ENCODE peak calls at places on chromosomes 6 and 20, in nine cellular contexts. H is activated T-cell treated with anti-CD3 and anti-CD28 coated beads, Interleukin-2, amount 50 U/mL, for 4 hours; D is stimulated activated CD4-positive, alpha-beta T cell treated with anti-CD3 and anti-CD28 coated beads, Interleukin-1b, Interleukin-23, amount 100 ng/mL, for 1 hour; Z is effector memory CD8-positive, alpha-beta T cell; I is amniotic stem cell; M is HCT116; N is BJ; E is aorta; W is psoas muscle. X is an unnamed sample.

GRCh38 chr20:37262516-37262915 is 902 bp upstream of the GHRH start:
- DNase-seq in H (no peak), D (no peak), I (no peak), Z (no peak), M (no peak), N (no peak), E (no peak), W (no peak), X (no peak)

GRCh38 chr20:49914310-49915117 is 815 bp downstream of the SPATA2 start:
- DNase-seq in E (no peak), D (no peak), W (no peak), I (no peak), Z (no peak), M (no peak), N (no peak), H (no peak), X (peak)

GRCh38 chr20:58718121-58718563 is 25.5 kb downstream of the NPEPL1 start:
- DNase-seq in Z (no peak), M (no peak), W (peak), N (no peak), E (no peak), H (no peak), I (no peak), D (no peak), X (no peak)

GRCh38 chr6:150001295-150001990 is 23.9 kb downstream of the RAET1L start:
- DNase-seq in D (no peak), N (no peak), E (no peak), Z (no peak), H (no peak), W (no peak), I (no peak), M (no peak), X (no peak)

GRCh38 chr6:148758492-148758891 is 11.7 kb downstream of the UST start:
- DNase-seq in M (no peak), W (no peak), D (no peak), I (no peak), Z (peak), H (no peak), N (no peak), E (peak), X (peak)

GRCh38 chr6:91562955-91563354 is 976.1 kb upstream of the MAP3K7 start:
- DNase-seq in I (no peak), N (peak), Z (no peak), D (no peak), H (no peak), W (no peak), E (no peak), M (no peak), X (no peak)

GRCh38 chr20:26208296-26209091 is 511.8 kb upstream of the ZNF337 start:
- DNase-seq in D (peak), W (peak), M (no peak), H (peak), Z (no peak), E (peak), I (no peak), N (no peak), X (no peak)

GRCh38 chr6:149854532-149854931 is 9.6 kb downstream of the LRP11 start:
- DNase-seq in I (no peak), Z (no peak), H (no peak), D (no peak), W (no peak), E (peak), M (no peak), N (no peak), X (no peak)

GRCh38 chr6:157314705-157315321 is 8.5 kb downstream of the TMEM242 start:
- DNase-seq in E (no peak), M (peak), N (peak), Z (peak), W (no peak), I (no peak), H (no peak), D (no peak), X (no peak)

GRCh38 chr6:30614044-30614842 is 2.8 kb downstream of the PPP1R10 start:
- DNase-seq in H (no peak), E (no peak), M (no peak), W (no peak), D (no peak), Z (no peak), I (no peak), N (no peak), X (no peak)

GRCh38 chr6:9204171-9204570 is 768.8 kb upstream of the SLC35B3 start:
- DNase-seq in E (no peak), W (no peak), M (peak), I (peak), Z (no peak), H (no peak), N (peak), D (no peak), X (no peak)

GRCh38 chr6:153096031-153096430 is 35.1 kb downstream of the RGS17 start:
- DNase-seq in E (no peak), W (no peak), M (no peak), I (no peak), H (no peak), Z (no peak), D (no peak), N (no peak), X (no peak)

GRCh38 chr20:40860487-40860902 is 168.1 kb upstream of the TOP1 start:
- DNase-seq in E (no peak), H (no peak), I (no peak), Z (no peak), W (no peak), N (peak), M (peak), D (no peak), X (no peak)

GRCh38 chr6:36371231-36371630 is 16.2 kb downstream of the ETV7 start:
- DNase-seq in E (no peak), I (no peak), W (no peak), M (no peak), H (no peak), D (no peak), Z (no peak), N (no peak), X (no peak)

GRCh38 chr6:37303891-37304503 is 46.1 kb upstream of the TMEM217 start:
- DNase-seq in N (no peak), I (peak), W (no peak), Z (no peak), E (no peak), D (no peak), H (no peak), M (peak), X (no peak)

GRCh38 chr20:41049451-41049850 is 20.8 kb downstream of the TOP1 start:
- DNase-seq in M (no peak), Z (no peak), E (no peak), I (no peak), D (no peak), H (no peak), N (no peak), W (no peak), X (no peak)

GRCh38 chr6:45398075-45398817 is 20.5 kb upstream of the SUPT3H start:
- DNase-seq in E (no peak), W (no peak), H (no peak), M (no peak), I (no peak), D (no peak), N (no peak), Z (no peak), X (no peak)

GRCh38 chr6:92377137-92377536 is 1042.2 kb downstream of the EPHA7 start:
- DNase-seq in H (no peak), Z (no peak), W (no peak), D (no peak), I (no peak), M (no peak), E (no peak), N (peak), X (no peak)

GRCh38 chr6:23414204-23414501 is 711.9 kb upstream of the NRSN1 start:
- DNase-seq in N (peak), I (peak), D (no peak), M (no peak), E (no peak), H (no peak), W (no peak), Z (no peak), X (no peak)

GRCh38 chr6:148709577-148709976 is 37.3 kb upstream of the UST start:
- DNase-seq in W (no peak), D (no peak), M (no peak), E (no peak), N (no peak), I (no peak), Z (no peak), H (no peak), X (no peak)

GRCh38 chr6:166736606-166737005 is 109.6 kb upstream of the RPS6KA2 start:
- DNase-seq in H (no peak), N (no peak), W (no peak), M (peak), Z (no peak), D (no peak), E (no peak), I (peak), X (no peak)

GRCh38 chr6:14966111-14966901 is 279.6 kb upstream of the JARID2 start:
- DNase-seq in Z (no peak), H (no peak), I (no peak), W (no peak), N (no peak), E (no peak), M (no peak), D (no peak), X (no peak)

GRCh38 chr20:2210646-2211556 is 84.9 kb upstream of the TGM3 start:
- DNase-seq in W (no peak), I (no peak), M (no peak), E (peak), Z (no peak), H (no peak), N (peak), D (no peak), X (no peak)

GRCh38 chr6:38720295-38720694 is 5.2 kb downstream of the DNAH8 start:
- DNase-seq in M (peak), I (no peak), H (no peak), D (no peak), W (no peak), N (no peak), E (no peak), Z (no peak), X (no peak)

GRCh38 chr6:111890981-111891380 is 17.7 kb upstream of the FYN start:
- DNase-seq in H (no peak), W (no peak), I (no peak), E (no peak), N (no peak), D (no peak), Z (no peak), M (no peak), X (no peak)

GRCh38 chr20:50401587-50402343 is 108.4 kb upstream of the PTPN1 start:
- DNase-seq in M (no peak), W (no peak), E (no peak), H (no peak), D (no peak), Z (no peak), N (no peak), I (no peak), X (no peak)